ENCODE peak calls at places on chromosomes 16 and 17, in ten cellular contexts. J is H9; R is fibroblast of lung; C is CD4-positive, alpha-beta memory T cell; T is endothelial cell of umbilical vein; H is transverse colon; O is A549; K is lower lobe of right lung; Y is MM.1S; E is GM23248. V is an unnamed sample.

GRCh38 chr16:2039286-2040030 is 8.2 kb downstream of the NTHL1 start:
- DNase-seq in R (peak; percentile 36), Y (no peak), O (peak; percentile 70), C (peak; percentile 24), K (peak; percentile 83), T (no peak), E (peak; percentile 84), H (peak; percentile 72), J (no peak), V (peak; percentile 96)

GRCh38 chr17:72075995-72076677 is 44.7 kb upstream of the SOX9 start:
- DNase-seq in K (no peak), J (no peak), R (no peak), Y (no peak), E (no peak), H (no peak), C (no peak), T (no peak), O (no peak), V (no peak)

GRCh38 chr16:47475786-47476185 is 14.7 kb downstream of the PHKB start:
- DNase-seq in K (no peak), Y (no peak), E (peak; percentile 33), T (no peak), R (peak; percentile 21), O (no peak), C (no peak), J (no peak), H (no peak), V (peak; percentile 40)

GRCh38 chr17:82835766-82836512 is 3.9 kb downstream of the ZNF750 start:
- DNase-seq in K (peak; percentile 53), J (no peak), T (no peak), Y (no peak), C (no peak), H (no peak), O (no peak), E (no peak), R (no peak), V (no peak)

GRCh38 chr16:11183951-11184350 is 72.1 kb downstream of the SOCS1 start:
- DNase-seq in E (no peak), J (no peak), K (no peak), T (no peak), R (no peak), O (no peak), C (no peak), H (no peak), Y (no peak), V (no peak)

GRCh38 chr16:8854298-8854948 is 14.4 kb downstream of the CARHSP1 start:
- DNase-seq in R (no peak), C (no peak), H (peak; percentile 4), O (no peak), K (peak; percentile 7), Y (no peak), J (no peak), T (no peak), E (no peak), V (no peak)

GRCh38 chr17:48589831-48590602 is at the start of gene HOXB3:
- DNase-seq in O (no peak), J (no peak), C (no peak), H (no peak), K (no peak), E (no peak), Y (no peak), T (no peak), R (no peak), V (no peak)

GRCh38 chr16:54277845-54278703 is 8.5 kb downstream of the IRX3 start:
- DNase-seq in K (peak; percentile 75), Y (no peak), T (no peak), H (no peak), R (no peak), J (no peak), E (no peak), C (no peak), O (no peak), V (no peak)

GRCh38 chr16:2769675-2770056 is 7.4 kb downstream of the ELOB start:
- DNase-seq in H (peak; percentile 89), K (peak; percentile 64), E (peak; percentile 52), T (no peak), O (no peak), J (no peak), Y (no peak), R (no peak), C (peak; percentile 16), V (no peak)

GRCh38 chr17:82775033-82775823 is 23.4 kb downstream of the TBCD start:
- DNase-seq in K (peak; percentile 79), R (peak; percentile 34), C (no peak), O (peak; percentile 95), H (peak; percentile 76), T (peak; percentile 44), J (peak; percentile 91), E (peak; percentile 66), Y (no peak), V (peak; percentile 57)

GRCh38 chr16:29784901-29785500 is 5.5 kb upstream of the KIF22 start:
- DNase-seq in J (peak; percentile 92), C (peak; percentile 74), E (peak; percentile 86), T (peak; percentile 76), R (peak; percentile 58), O (no peak), Y (peak; percentile 27), H (peak; percentile 69), K (peak; percentile 83), V (peak; percentile 74)

GRCh38 chr17:74677558-74678466 is 34.9 kb downstream of the CD300LF start:
- DNase-seq in C (no peak), T (no peak), H (no peak), R (peak; percentile 1), K (no peak), J (peak; percentile 67), Y (peak; percentile 24), O (peak; percentile 33), E (peak; percentile 31), V (no peak)

GRCh38 chr16:80725566-80726162 is 78.7 kb downstream of the CDYL2 start:
- DNase-seq in K (no peak), J (no peak), E (no peak), R (peak; percentile 69), O (no peak), C (no peak), H (no peak), Y (no peak), T (no peak), V (no peak)

GRCh38 chr17:47225436-47225858 is 16.3 kb downstream of the MYL4 start:
- DNase-seq in O (no peak), T (peak; percentile 98), Y (no peak), J (no peak), C (no peak), R (peak; percentile 89), E (peak; percentile 95), H (peak; percentile 52), K (no peak), V (peak; percentile 79)

DNA sequence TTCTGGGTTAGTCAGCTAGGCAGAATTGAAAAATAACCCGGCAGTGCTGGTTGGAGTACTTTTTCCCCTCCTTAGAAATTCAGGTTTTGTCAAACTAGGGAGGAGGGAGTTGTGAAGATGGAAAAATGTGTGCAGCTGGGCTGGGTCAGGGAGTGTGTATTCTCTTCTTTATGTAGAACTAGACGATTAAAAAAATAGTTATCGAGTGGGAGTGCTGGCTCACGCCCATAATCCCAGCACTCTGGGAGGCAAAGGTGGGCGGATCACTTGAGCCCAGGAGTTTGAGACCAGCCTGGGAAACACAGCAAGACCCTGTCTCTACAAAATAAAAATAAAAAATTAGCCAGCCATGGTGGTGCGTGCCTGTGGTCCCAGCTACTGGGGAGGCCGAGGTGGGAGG is 106.4 kb downstream of the GNAO1 start:
- DNase-seq in C (no peak), K (no peak), R (no peak), T (no peak), O (no peak), Y (no peak), E (no peak), J (no peak), H (no peak), V (no peak)
- H3K4me1 ChIP-seq in C (no peaks in the 10 kb centered on the region), K (peaks cover 11% of the 10 kb centered on the region), R (no peaks in the 10 kb centered on the region), T (no peaks in the 10 kb centered on the region), O (peaks cover 4% of the 10 kb centered on the region), Y (no peaks in the 10 kb centered on the region), E (peaks cover 17% of the 10 kb centered on the region), J (peaks cover 2% of the 10 kb centered on the region), H (peaks cover 27% of the 10 kb centered on the region), V (peaks cover 13% of the 10 kb centered on the region)

DNA sequence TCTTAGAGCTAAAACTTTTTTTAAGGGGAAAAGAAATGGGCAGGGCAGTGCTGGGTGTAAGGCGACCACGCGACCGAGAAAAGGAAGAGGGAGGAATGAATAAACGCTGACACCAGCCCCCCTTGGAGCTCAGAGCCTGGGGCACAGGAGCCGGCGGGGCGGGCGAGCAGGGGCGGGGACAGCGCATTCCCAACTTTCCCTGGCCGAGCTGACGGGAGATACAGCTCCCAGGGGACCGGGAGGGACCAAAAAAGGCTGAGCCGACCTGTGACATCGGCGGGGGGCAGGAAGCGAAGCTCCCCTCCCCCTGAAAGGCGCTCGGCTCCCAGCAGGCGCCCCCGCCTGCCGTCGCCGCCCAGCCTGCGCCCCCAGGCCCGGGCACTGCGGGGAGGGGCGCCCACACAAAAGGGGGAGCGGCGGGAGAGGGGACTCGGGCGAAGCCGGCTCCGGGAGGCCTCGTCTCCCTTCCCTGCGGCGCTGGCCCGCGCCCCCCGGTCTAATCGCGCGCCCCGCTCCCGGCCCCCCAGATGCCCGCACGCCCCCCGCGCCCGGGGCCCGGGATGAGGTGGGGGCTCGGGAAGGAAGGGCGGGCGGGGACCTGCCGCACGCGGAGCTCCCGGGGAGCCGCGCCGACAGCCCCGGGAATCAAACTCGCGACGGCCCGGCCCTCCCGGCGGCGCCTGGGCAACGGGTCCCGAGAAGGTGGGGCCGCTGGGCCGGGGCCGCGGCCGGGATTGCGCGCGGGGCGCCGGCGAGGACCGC is 610 bp downstream of the CUEDC1 start:
- DNase-seq in O (peak; percentile 90), H (peak; percentile 66), J (peak; percentile 86), R (peak; percentile 42), Y (no peak), T (peak; percentile 34), E (peak; percentile 84), K (peak; percentile 72), C (no peak), V (peak; percentile 87)
- H3K4me1 ChIP-seq in O (peaks cover 67% of the 10 kb centered on the region), H (peaks cover 27% of the 10 kb centered on the region), J (no peaks in the 10 kb centered on the region), R (peaks cover 26% of the 10 kb centered on the region), Y (peaks cover 15% of the 10 kb centered on the region), T (peaks cover 36% of the 10 kb centered on the region), E (peaks cover 38% of the 10 kb centered on the region), K (peaks cover 58% of the 10 kb centered on the region), C (peaks cover 15% of the 10 kb centered on the region), V (peaks cover 45% of the 10 kb centered on the region)

GRCh38 chr17:59844884-59845594 is 47.7 kb downstream of the TUBD1 start:
- DNase-seq in Y (no peak), O (no peak), C (no peak), E (peak; percentile 36), R (peak; percentile 75), H (no peak), J (no peak), T (peak; percentile 57), K (no peak), V (peak; percentile 47)
- H3K4me1 ChIP-seq in Y (peaks cover 36% of the 10 kb centered on the region), O (peaks cover 56% of the 10 kb centered on the region), C (peaks cover 73% of the 10 kb centered on the region), E (peaks cover 37% of the 10 kb centered on the region), R (peaks cover 10% of the 10 kb centered on the region), H (peaks cover 75% of the 10 kb centered on the region), J (peaks cover 7% of the 10 kb centered on the region), T (peaks cover 10% of the 10 kb centered on the region), K (peaks cover 86% of the 10 kb centered on the region), V (peaks cover 49% of the 10 kb centered on the region)

DNA sequence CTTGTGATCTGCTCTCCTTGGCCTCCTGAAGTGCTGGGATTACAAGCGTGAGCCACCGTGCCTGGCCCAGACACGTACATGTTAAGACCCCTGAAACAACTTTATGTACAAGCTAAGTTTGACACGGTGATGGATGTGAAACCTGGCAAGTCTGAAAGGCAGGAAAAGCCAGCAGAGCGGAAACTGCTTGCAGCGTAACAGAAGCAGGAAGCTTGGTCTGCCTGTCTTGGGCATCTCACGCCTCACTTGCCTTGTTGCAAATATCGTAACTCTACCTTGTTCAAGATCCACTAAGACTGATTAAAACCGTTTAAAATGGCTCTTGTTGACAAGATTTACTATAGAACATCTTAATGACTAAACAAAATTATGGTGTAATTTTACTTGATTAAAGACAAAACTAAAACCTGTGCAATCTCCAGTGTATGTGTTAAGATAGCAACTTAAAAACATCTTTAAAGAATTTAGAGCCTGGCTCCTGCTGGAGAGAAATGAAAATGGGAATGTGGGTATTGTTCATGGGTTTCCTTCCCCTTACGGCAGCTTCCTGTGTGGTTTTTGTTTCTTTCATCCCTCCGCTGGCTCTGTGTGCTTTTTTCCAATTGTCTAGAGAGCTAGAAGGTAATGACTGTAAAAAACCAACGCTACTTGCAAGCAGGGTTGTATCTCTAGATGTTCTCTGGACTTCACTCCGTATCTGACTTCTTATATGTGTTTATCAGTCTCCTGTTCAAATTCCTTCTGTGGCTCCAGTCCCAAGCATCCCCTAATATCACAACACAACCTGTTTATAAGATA is 477.6 kb downstream of the XYLT1 start:
- DNase-seq in E (no peak), H (no peak), K (no peak), C (no peak), R (no peak), Y (no peak), J (no peak), T (no peak), O (no peak), V (no peak)
- H3K4me1 ChIP-seq in E (no peaks in the 10 kb centered on the region), H (no peaks in the 10 kb centered on the region), K (peaks cover 7% of the 10 kb centered on the region), C (peaks cover 15% of the 10 kb centered on the region), R (no peaks in the 10 kb centered on the region), Y (no peaks in the 10 kb centered on the region), J (no peaks in the 10 kb centered on the region), T (no peaks in the 10 kb centered on the region), O (no peaks in the 10 kb centered on the region), V (no peaks in the 10 kb centered on the region)